ENCODE peak calls at places on chromosomes 6 and 20, in seven cellular contexts. A is H1, W is HepG2, Q is GM12878, L is SK-N-SH, M is K562, N is GM12892. D is an unnamed sample.

GRCh38 chr6:35298625-35299140 is 1.1 kb downstream of the DEF6 start:
- DNase-seq in A (no peak), W (no peak), Q (no peak), L (no peak), M (no peak), N (no peak), D (no peak)

GRCh38 chr20:10002871-10003270 is 31.9 kb upstream of the ANKEF1 start:
- DNase-seq in A (no peak), W (no peak), Q (no peak), L (no peak), M (no peak), N (no peak), D (no peak)

GRCh38 chr20:6731951-6732580 is 35.4 kb upstream of the BMP2 start:
- DNase-seq in A (no peak), W (no peak), Q (no peak), L (no peak), M (no peak), N (no peak), D (no peak)

GRCh38 chr6:20870493-20870892 is 336.2 kb downstream of the CDKAL1 start:
- DNase-seq in A (no peak), W (no peak), Q (no peak), L (no peak), M (no peak), N (no peak), D (no peak)

GRCh38 chr6:25257686-25258348 is 21.4 kb upstream of the CARMIL1 start:
- DNase-seq in A (no peak), W (no peak), Q (no peak), L (no peak), M (no peak), N (no peak), D (no peak)

GRCh38 chr6:27452496-27452897 is 20.4 kb downstream of the ZNF184 start:
- DNase-seq in A (no peak), W (no peak), Q (no peak), L (no peak), M (no peak), N (no peak), D (no peak)

GRCh38 chr20:31485450-31486339 is 10.6 kb downstream of the REM1 start:
- DNase-seq in A (no peak), W (no peak), Q (no peak), L (peak), M (peak), N (no peak), D (no peak)

GRCh38 chr6:124996411-124996810 is 34.2 kb downstream of the RNF217 start:
- DNase-seq in A (no peak), W (no peak), Q (no peak), L (no peak), M (no peak), N (no peak), D (no peak)

GRCh38 chr6:3061501-3061941 is 6.8 kb upstream of the RIPK1 start:
- DNase-seq in A (no peak), W (no peak), Q (no peak), L (no peak), M (peak), N (no peak), D (no peak)

GRCh38 chr6:109349419-109349987 is 32.8 kb downstream of the CD164 start:
- DNase-seq in A (no peak), W (peak), Q (no peak), L (peak), M (peak), N (no peak), D (no peak)

GRCh38 chr6:4397307-4397706 is 261.9 kb upstream of the ECI2 start:
- DNase-seq in A (no peak), W (no peak), Q (no peak), L (no peak), M (no peak), N (no peak), D (no peak)

GRCh38 chr6:163095401-163095800 is 319.1 kb upstream of the QKI start:
- DNase-seq in A (no peak), W (no peak), Q (no peak), L (no peak), M (no peak), N (no peak), D (no peak)

GRCh38 chr6:151299009-151299408 is 59.2 kb downstream of the AKAP12 start:
- DNase-seq in A (no peak), W (no peak), Q (no peak), L (no peak), M (no peak), N (no peak), D (no peak)

GRCh38 chr20:64203037-64203777 is 39.0 kb downstream of the MYT1 start:
- DNase-seq in A (no peak), W (no peak), Q (no peak), L (no peak), M (no peak), N (no peak), D (no peak)

GRCh38 chr6:50819906-50820589 is 1.4 kb downstream of the TFAP2B start:
- DNase-seq in A (no peak), W (no peak), Q (no peak), L (no peak), M (no peak), N (no peak), D (no peak)

GRCh38 chr6:125444234-125444949 is 142.6 kb upstream of the HDDC2 start:
- DNase-seq in A (no peak), W (no peak), Q (no peak), L (no peak), M (no peak), N (no peak), D (no peak)

GRCh38 chr6:22737331-22737730 is 168.0 kb downstream of the HDGFL1 start:
- DNase-seq in A (peak), W (no peak), Q (peak), L (no peak), M (no peak), N (no peak), D (no peak)

GRCh38 chr20:2986466-2986865 is 57.0 kb upstream of the GNRH2 start:
- DNase-seq in A (no peak), W (no peak), Q (no peak), L (no peak), M (no peak), N (no peak), D (no peak)

GRCh38 chr6:70103798-70104197 is 199.1 kb downstream of the COL9A1 start:
- DNase-seq in A (no peak), W (no peak), Q (no peak), L (no peak), M (peak), N (no peak), D (no peak)

GRCh38 chr6:129184808-129185366 is 301.9 kb downstream of the LAMA2 start:
- DNase-seq in A (no peak), W (no peak), Q (no peak), L (no peak), M (no peak), N (no peak), D (no peak)

GRCh38 chr6:102853249-102853955 is 1459.9 kb downstream of the GRIK2 start:
- DNase-seq in A (no peak), W (no peak), Q (no peak), L (peak), M (no peak), N (no peak), D (no peak)

GRCh38 chr20:33653900-33654596 is 8.1 kb upstream of the C20orf144 start:
- DNase-seq in A (no peak), W (no peak), Q (no peak), L (peak), M (peak), N (no peak), D (no peak)

GRCh38 chr6:31821301-31822037 is 6.1 kb upstream of the HSPA1B start:
- DNase-seq in A (no peak), W (no peak), Q (no peak), L (peak), M (peak), N (peak), D (peak)

GRCh38 chr6:13368079-13368478 is 39.7 kb upstream of the TBC1D7 start:
- DNase-seq in A (no peak), W (no peak), Q (no peak), L (peak), M (no peak), N (no peak), D (no peak)

GRCh38 chr20:63472862-63473390 is 471 bp upstream of the KCNQ2 start:
- DNase-seq in A (no peak), W (no peak), Q (no peak), L (peak), M (no peak), N (no peak), D (no peak)

GRCh38 chr20:63090682-63091571 is 84.2 kb upstream of the BHLHE23 start:
- DNase-seq in A (no peak), W (no peak), Q (no peak), L (no peak), M (no peak), N (no peak), D (no peak)

GRCh38 chr6:73655341-73655917 is 1.6 kb upstream of the SLC17A5 start:
- DNase-seq in A (no peak), W (no peak), Q (no peak), L (no peak), M (no peak), N (no peak), D (no peak)

GRCh38 chr6:16292942-16293341 is 54.6 kb downstream of the GMPR start:
- DNase-seq in A (no peak), W (no peak), Q (no peak), L (no peak), M (no peak), N (no peak), D (no peak)

DNA sequence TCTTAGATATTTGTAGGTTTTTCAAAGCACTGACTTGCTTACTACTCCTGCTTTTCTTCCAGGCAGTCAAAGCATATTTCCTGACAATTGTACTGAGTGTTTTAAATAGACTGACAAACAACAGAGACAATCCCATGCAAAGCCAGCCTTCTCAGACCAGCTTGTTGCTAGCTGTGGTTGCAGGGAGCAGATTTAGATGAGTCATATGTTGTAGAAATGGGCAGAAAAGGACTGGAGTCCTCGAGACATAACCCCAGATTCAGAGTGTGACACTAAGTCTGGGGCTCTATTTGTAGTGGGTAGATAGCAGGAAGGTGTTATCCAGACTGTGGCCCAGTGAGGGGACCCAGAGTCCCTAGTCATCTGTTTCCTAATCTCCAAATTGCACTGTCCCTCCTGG is 107.1 kb upstream of the TAB2 start:
- DNase-seq in A (no peak), W (no peak), Q (no peak), L (no peak), M (no peak), N (no peak), D (no peak)
- TF ChIP-seq TAF1 in A (no peak), W (no peak), Q (no peak), L (no peak), M (no peak), N (no peak), D (no peak)

GRCh38 chr20:44736170-44737021 is 9.3 kb upstream of the KCNK15 start:
- DNase-seq in A (peak), W (peak), Q (no peak), L (no peak), M (peak), N (no peak), D (no peak)

GRCh38 chr20:44737116-44737515 is 8.5 kb upstream of the KCNK15 start:
- DNase-seq in A (no peak), W (no peak), Q (no peak), L (no peak), M (no peak), N (no peak), D (no peak)

GRCh38 chr20:44735816-44736169 is 9.9 kb upstream of the KCNK15 start:
- DNase-seq in A (no peak), W (no peak), Q (no peak), L (no peak), M (no peak), N (no peak), D (no peak)

GRCh38 chr20:44739952-44740351 is 5.7 kb upstream of the KCNK15 start:
- DNase-seq in A (no peak), W (no peak), Q (no peak), L (no peak), M (no peak), N (no peak), D (no peak)

GRCh38 chr20:44738779-44739477 is 6.7 kb upstream of the KCNK15 start:
- DNase-seq in A (no peak), W (peak), Q (peak), L (peak), M (peak), N (peak), D (peak)
- TF ChIP-seq POLR2AphosphoS5 in A (no peak), W (no peak), Q (no peak), L (no peak), M (no peak), N (no peak), D (no peak)

GRCh38 chr6:159128978-159129377 is 40.2 kb upstream of the FNDC1 start:
- DNase-seq in A (no peak), W (no peak), Q (no peak), L (no peak), M (no peak), N (no peak), D (no peak)

GRCh38 chr6:159126590-159126989 is 42.6 kb upstream of the FNDC1 start:
- DNase-seq in A (no peak), W (no peak), Q (no peak), L (no peak), M (no peak), N (no peak), D (no peak)

GRCh38 chr6:159125977-159126376 is 43.2 kb upstream of the FNDC1 start:
- DNase-seq in A (no peak), W (no peak), Q (no peak), L (peak), M (no peak), N (no peak), D (no peak)

GRCh38 chr6:159125014-159125609 is 44.1 kb upstream of the FNDC1 start:
- DNase-seq in A (no peak), W (no peak), Q (no peak), L (no peak), M (no peak), N (no peak), D (no peak)

DNA sequence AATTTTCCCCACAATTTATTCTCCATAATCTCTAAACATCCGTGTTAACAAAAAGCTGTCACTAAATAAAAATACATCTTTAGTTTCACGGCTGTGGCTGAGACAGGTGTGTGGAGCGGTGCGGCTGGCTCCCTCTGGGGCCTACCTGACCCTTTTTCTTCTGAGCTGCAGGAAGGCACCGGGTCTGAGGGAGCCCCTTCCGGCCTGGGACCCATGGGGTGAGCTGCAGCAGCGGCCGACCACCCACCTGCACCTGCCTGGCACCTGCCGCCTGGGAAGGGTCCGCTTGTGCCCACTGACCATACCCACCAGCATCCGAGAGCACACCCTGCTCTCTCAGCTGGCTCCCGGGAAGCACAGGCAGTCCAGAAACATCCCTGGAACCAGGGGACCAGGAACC is 41.5 kb upstream of the FNDC1 start:
- DNase-seq in A (no peak), W (no peak), Q (no peak), L (no peak), M (no peak), N (no peak), D (no peak)
- TF ChIP-seq TAF1 in A (no peak), W (no peak), Q (no peak), L (no peak), M (no peak), N (no peak), D (no peak)

GRCh38 chr20:38369387-38369786 is 23.1 kb downstream of the LBP start:
- DNase-seq in A (no peak), W (peak), Q (no peak), L (peak), M (peak), N (no peak), D (no peak)
- TF ChIP-seq POLR2AphosphoS5 in A (no peak), W (no peak), Q (no peak), L (no peak), M (no peak), N (no peak), D (no peak)

GRCh38 chr20:36148439-36148838 is 6.1 kb upstream of the EPB41L1 start:
- DNase-seq in A (no peak), W (no peak), Q (no peak), L (no peak), M (no peak), N (no peak), D (no peak)
- TF ChIP-seq TAF1 in A (no peak), W (no peak), Q (no peak), L (no peak), M (no peak), N (no peak), D (no peak)

GRCh38 chr6:169789944-169790927 is 38.8 kb downstream of the ERMARD start:
- DNase-seq in A (peak), W (peak), Q (no peak), L (peak), M (peak), N (peak), D (peak)
- TF ChIP-seq POLR2AphosphoS5 in A (no peak), W (peak), Q (no peak), L (no peak), M (no peak), N (no peak), D (no peak)

GRCh38 chr20:41003143-41003932 is 25.3 kb upstream of the TOP1 start:
- DNase-seq in A (peak), W (peak), Q (no peak), L (no peak), M (peak), N (no peak), D (no peak)

GRCh38 chr20:41006126-41006935 is 22.3 kb upstream of the TOP1 start:
- DNase-seq in A (no peak), W (no peak), Q (no peak), L (no peak), M (no peak), N (no peak), D (no peak)

GRCh38 chr20:41004561-41005360 is 23.9 kb upstream of the TOP1 start:
- DNase-seq in A (no peak), W (no peak), Q (no peak), L (no peak), M (no peak), N (no peak), D (no peak)

GRCh38 chr20:41006936-41007871 is 21.4 kb upstream of the TOP1 start:
- DNase-seq in A (no peak), W (peak), Q (no peak), L (no peak), M (no peak), N (no peak), D (no peak)

GRCh38 chr20:41005361-41005729 is 23.3 kb upstream of the TOP1 start:
- DNase-seq in A (no peak), W (no peak), Q (no peak), L (no peak), M (no peak), N (no peak), D (no peak)
- TF ChIP-seq TAF1 in A (no peak), W (no peak), Q (no peak), L (no peak), M (no peak), N (no peak), D (no peak)

GRCh38 chr20:53656653-53657288 is 63.1 kb upstream of the ZNF217 start:
- DNase-seq in A (no peak), W (no peak), Q (no peak), L (no peak), M (no peak), N (no peak), D (no peak)
- TF ChIP-seq POLR2AphosphoS5 in A (no peak), W (no peak), Q (no peak), L (no peak), M (no peak), N (no peak), D (no peak)

GRCh38 chr6:107560657-107561056 is 70.7 kb downstream of the SOBP start:
- DNase-seq in A (no peak), W (no peak), Q (no peak), L (no peak), M (no peak), N (no peak), D (no peak)

GRCh38 chr6:107565165-107565723 is 75.3 kb downstream of the SOBP start:
- DNase-seq in A (no peak), W (peak), Q (no peak), L (no peak), M (no peak), N (no peak), D (no peak)

GRCh38 chr6:107561325-107561724 is 71.4 kb downstream of the SOBP start:
- DNase-seq in A (no peak), W (no peak), Q (no peak), L (no peak), M (no peak), N (no peak), D (no peak)

GRCh38 chr6:107564223-107564855 is 74.4 kb downstream of the SOBP start:
- DNase-seq in A (no peak), W (no peak), Q (no peak), L (peak), M (no peak), N (no peak), D (no peak)

DNA sequence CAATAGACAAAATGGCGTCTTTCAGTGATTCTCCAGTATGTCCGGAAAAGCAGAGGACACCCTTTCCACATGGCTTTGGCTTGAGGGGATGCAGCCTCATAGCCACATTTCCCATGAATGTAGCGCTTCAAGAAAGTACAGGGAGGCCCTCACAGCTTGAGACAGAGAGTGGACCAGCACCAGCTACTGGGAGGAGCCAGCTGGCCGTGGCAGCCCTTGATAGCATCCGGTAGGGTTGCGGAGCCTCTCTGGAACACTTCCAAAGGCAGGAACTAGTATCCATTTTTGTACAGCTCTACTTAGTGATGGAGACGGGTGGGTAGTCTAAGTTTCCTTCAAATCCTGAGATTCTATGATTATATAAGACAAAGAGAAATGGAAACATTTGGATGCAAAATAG is 73.8 kb downstream of the SOBP start:
- DNase-seq in A (no peak), W (no peak), Q (no peak), L (peak), M (no peak), N (no peak), D (no peak)
- TF ChIP-seq TAF1 in A (no peak), W (no peak), Q (no peak), L (no peak), M (no peak), N (no peak), D (no peak)

GRCh38 chr20:46311719-46312074 is 3.4 kb upstream of the CDH22 start:
- DNase-seq in A (no peak), W (no peak), Q (no peak), L (no peak), M (no peak), N (no peak), D (no peak)

GRCh38 chr20:46312075-46312944 is 4.0 kb upstream of the CDH22 start:
- DNase-seq in A (peak), W (peak), Q (no peak), L (peak), M (peak), N (no peak), D (no peak)

GRCh38 chr20:46315311-46315710 is 7.0 kb upstream of the CDH22 start:
- DNase-seq in A (no peak), W (no peak), Q (no peak), L (no peak), M (no peak), N (no peak), D (no peak)

GRCh38 chr20:46311039-46311650 is 2.8 kb upstream of the CDH22 start:
- DNase-seq in A (no peak), W (peak), Q (no peak), L (no peak), M (no peak), N (no peak), D (no peak)

GRCh38 chr20:46312945-46313861 is 4.9 kb upstream of the CDH22 start:
- DNase-seq in A (no peak), W (no peak), Q (no peak), L (no peak), M (no peak), N (no peak), D (no peak)
- TF ChIP-seq POLR2AphosphoS5 in A (no peak), W (no peak), Q (no peak), L (no peak), M (no peak), N (no peak), D (no peak)

D was measured in GM12891.